ENCODE peak calls at places on chromosomes 7 and 10, in nine cellular contexts. H is aorta; B is fibroblast of mammary gland; W is RWPE2; Y is CD4-positive, alpha-beta memory T cell; T is colonic mucosa; E is fibroblast of the aortic adventitia; F is CD4-positive, CD25-positive, alpha-beta regulatory T cell; A is GM23248. D is an unnamed sample.
A peak's percentile ranks its signal among the peaks of the same experiment; 100 is the strongest.

GRCh38 chr7:36639826-36640225 is 84.5 kb downstream of the AOAH start:
- DNase-seq in H (no peak), B (no peak), W (no peak), Y (peak; percentile 62), T (no peak), E (no peak), F (peak; percentile 82), A (no peak), D (peak; percentile 6)

GRCh38 chr7:1705339-1705738 is 35.3 kb downstream of the ELFN1 start:
- DNase-seq in H (peak; percentile 37), B (no peak), W (peak; percentile 54), Y (no peak), T (no peak), E (no peak), F (no peak), A (no peak), D (no peak)

GRCh38 chr10:42950606-42951485 is 126.0 kb upstream of the RET start:
- DNase-seq in H (no peak), B (no peak), W (no peak), Y (no peak), T (peak; percentile 10), E (no peak), F (no peak), A (no peak), D (no peak)

GRCh38 chr10:28783089-28783488 is 105.8 kb downstream of the BAMBI start:
- DNase-seq in H (no peak), B (no peak), W (no peak), Y (no peak), T (no peak), E (no peak), F (no peak), A (no peak), D (no peak)

GRCh38 chr7:22725585-22725984 is 1.4 kb upstream of the IL6 start:
- DNase-seq in H (no peak), B (peak; percentile 82), W (no peak), Y (no peak), T (no peak), E (peak; percentile 53), F (peak; percentile 28), A (peak; percentile 59), D (no peak)

GRCh38 chr7:158828343-158829020 is 827 bp downstream of the ESYT2 start:
- DNase-seq in H (peak; percentile 67), B (no peak), W (no peak), Y (no peak), T (peak; percentile 55), E (no peak), F (no peak), A (peak; percentile 58), D (no peak)

GRCh38 chr10:131786756-131787605 is 113.8 kb upstream of the PPP2R2D start:
- DNase-seq in H (no peak), B (peak; percentile 41), W (no peak), Y (peak; percentile 4), T (peak; percentile 31), E (peak; percentile 22), F (peak; percentile 25), A (peak; percentile 63), D (no peak)

GRCh38 chr10:126235091-126235978 is 152.9 kb downstream of the ADAM12 start:
- DNase-seq in H (no peak), B (no peak), W (no peak), Y (no peak), T (no peak), E (no peak), F (no peak), A (peak; percentile 17), D (no peak)

GRCh38 chr10:115936926-115937755 is 335.9 kb downstream of the GFRA1 start:
- DNase-seq in H (no peak), B (peak; percentile 63), W (no peak), Y (no peak), T (no peak), E (peak; percentile 42), F (no peak), A (peak; percentile 89), D (no peak)

GRCh38 chr10:115941247-115941840 is 331.7 kb downstream of the GFRA1 start:
- DNase-seq in H (no peak), B (no peak), W (no peak), Y (no peak), T (no peak), E (no peak), F (no peak), A (peak; percentile 34), D (no peak)

GRCh38 chr10:115942106-115942505 is 330.9 kb downstream of the GFRA1 start:
- DNase-seq in H (no peak), B (no peak), W (no peak), Y (no peak), T (no peak), E (no peak), F (no peak), A (no peak), D (no peak)

GRCh38 chr10:115937756-115938032 is 335.3 kb downstream of the GFRA1 start:
- DNase-seq in H (no peak), B (no peak), W (no peak), Y (no peak), T (no peak), E (no peak), F (no peak), A (peak; percentile 35), D (no peak)

DNA sequence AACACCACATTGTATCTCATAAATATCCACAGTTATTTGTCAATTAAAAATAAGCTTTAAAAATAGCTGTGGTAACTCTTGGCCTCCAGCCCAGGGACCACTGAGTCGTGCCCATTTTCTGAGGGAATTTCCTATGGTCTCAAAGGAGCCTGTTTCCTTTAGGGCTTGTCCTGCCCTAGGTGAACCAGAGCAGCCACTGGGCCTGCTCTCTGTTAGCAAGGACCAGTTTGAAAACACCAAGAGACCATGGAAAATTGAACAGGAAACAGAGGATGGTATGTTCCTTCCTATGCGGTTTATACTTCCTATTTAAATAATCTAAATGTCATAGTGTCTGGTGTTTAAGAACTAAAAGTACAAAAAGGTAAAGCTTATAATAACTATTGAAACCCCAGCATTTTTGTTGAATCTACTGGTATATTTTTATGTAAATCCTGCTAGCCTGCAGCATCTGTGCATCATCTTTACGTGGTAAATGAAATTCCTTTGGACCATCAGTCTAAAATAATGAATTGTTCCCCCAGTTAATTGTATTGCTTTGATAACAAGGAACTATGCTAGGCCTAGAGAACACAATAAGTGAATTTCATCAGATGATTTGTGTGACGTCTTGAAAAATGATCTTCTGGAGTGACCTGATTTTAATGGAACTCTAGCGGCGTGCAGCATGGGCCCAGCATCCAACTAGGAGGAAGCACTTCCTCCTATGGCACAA is 333.7 kb downstream of the GFRA1 start:
- DNase-seq in H (no peak), B (no peak), W (no peak), Y (no peak), T (no peak), E (no peak), F (no peak), A (no peak), D (no peak)
- H3K4me3 ChIP-seq in H (no peak overlapping the region), B (no peak overlapping the region), W (no peak overlapping the region), Y (no peak overlapping the region), T (no peak overlapping the region), E (no peak overlapping the region), F (no peak overlapping the region), A (no peak overlapping the region), D (no peak overlapping the region)

GRCh38 chr10:113386005-113386404 is 166.8 kb upstream of the HABP2 start:
- DNase-seq in H (peak; percentile 61), B (peak; percentile 73), W (no peak), Y (no peak), T (no peak), E (peak; percentile 34), F (no peak), A (peak; percentile 86), D (no peak)

GRCh38 chr10:113385021-113385975 is 167.6 kb upstream of the HABP2 start:
- DNase-seq in H (peak; percentile 91), B (peak; percentile 87), W (no peak), Y (peak; percentile 56), T (peak; percentile 78), E (peak; percentile 94), F (peak; percentile 63), A (peak; percentile 94), D (peak; percentile 6)

GRCh38 chr10:113382691-113383090 is 170.2 kb upstream of the HABP2 start:
- DNase-seq in H (no peak), B (no peak), W (no peak), Y (no peak), T (no peak), E (no peak), F (no peak), A (peak; percentile 7), D (no peak)

GRCh38 chr10:113384181-113384580 is 168.7 kb upstream of the HABP2 start:
- DNase-seq in H (no peak), B (peak; percentile 3), W (no peak), Y (no peak), T (no peak), E (peak; percentile 6), F (no peak), A (peak; percentile 37), D (no peak)

GRCh38 chr10:113381906-113382562 is 170.8 kb upstream of the HABP2 start:
- DNase-seq in H (no peak), B (peak; percentile 56), W (no peak), Y (peak; percentile 44), T (no peak), E (peak; percentile 48), F (peak; percentile 69), A (peak; percentile 84), D (peak; percentile 4)
- H3K4me3 ChIP-seq in H (no peak overlapping the region), B (peak overlapping the region; percentile 15), W (no peak overlapping the region), Y (peak overlapping the region; percentile 21), T (no peak overlapping the region), E (no peak overlapping the region), F (peak overlapping the region; percentile 74), A (peak overlapping the region; percentile 77), D (peak overlapping the region; percentile 36)

GRCh38 chr7:148277042-148277660 is 313.4 kb upstream of the C7orf33 start:
- DNase-seq in H (no peak), B (no peak), W (no peak), Y (no peak), T (no peak), E (no peak), F (no peak), A (no peak), D (no peak)

GRCh38 chr7:148276291-148277041 is 314.1 kb upstream of the C7orf33 start:
- DNase-seq in H (no peak), B (no peak), W (no peak), Y (no peak), T (no peak), E (no peak), F (no peak), A (no peak), D (no peak)

GRCh38 chr7:148274118-148274517 is 316.4 kb upstream of the C7orf33 start:
- DNase-seq in H (no peak), B (no peak), W (no peak), Y (no peak), T (no peak), E (no peak), F (no peak), A (no peak), D (no peak)

GRCh38 chr7:148270576-148270975 is 320.0 kb upstream of the C7orf33 start:
- DNase-seq in H (no peak), B (no peak), W (no peak), Y (no peak), T (no peak), E (no peak), F (no peak), A (no peak), D (no peak)

GRCh38 chr7:148275359-148275890 is 315.1 kb upstream of the C7orf33 start:
- DNase-seq in H (no peak), B (no peak), W (no peak), Y (no peak), T (no peak), E (no peak), F (no peak), A (no peak), D (no peak)
- H3K4me3 ChIP-seq in H (no peak overlapping the region), B (no peak overlapping the region), W (no peak overlapping the region), Y (no peak overlapping the region), T (no peak overlapping the region), E (no peak overlapping the region), F (no peak overlapping the region), A (no peak overlapping the region), D (no peak overlapping the region)

GRCh38 chr10:23095404-23095965 is at the start of gene MSRB2:
- DNase-seq in H (peak; percentile 96), B (peak; percentile 94), W (peak; percentile 92), Y (peak; percentile 62), T (peak; percentile 96), E (peak; percentile 93), F (peak; percentile 86), A (peak; percentile 96), D (peak; percentile 67)

GRCh38 chr10:23099079-23099478 is 3.7 kb downstream of the MSRB2 start:
- DNase-seq in H (no peak), B (no peak), W (no peak), Y (no peak), T (no peak), E (no peak), F (no peak), A (no peak), D (no peak)

GRCh38 chr10:23096814-23097549 is 1.6 kb downstream of the MSRB2 start:
- DNase-seq in H (peak; percentile 56), B (peak; percentile 95), W (no peak), Y (peak; percentile 25), T (no peak), E (peak; percentile 98), F (peak; percentile 21), A (peak; percentile 79), D (no peak)

GRCh38 chr10:23095966-23096813 is 811 bp downstream of the MSRB2 start:
- DNase-seq in H (peak; percentile 73), B (peak; percentile 76), W (no peak), Y (peak; percentile 37), T (peak; percentile 38), E (peak; percentile 78), F (peak; percentile 56), A (peak; percentile 85), D (peak; percentile 1)

DNA sequence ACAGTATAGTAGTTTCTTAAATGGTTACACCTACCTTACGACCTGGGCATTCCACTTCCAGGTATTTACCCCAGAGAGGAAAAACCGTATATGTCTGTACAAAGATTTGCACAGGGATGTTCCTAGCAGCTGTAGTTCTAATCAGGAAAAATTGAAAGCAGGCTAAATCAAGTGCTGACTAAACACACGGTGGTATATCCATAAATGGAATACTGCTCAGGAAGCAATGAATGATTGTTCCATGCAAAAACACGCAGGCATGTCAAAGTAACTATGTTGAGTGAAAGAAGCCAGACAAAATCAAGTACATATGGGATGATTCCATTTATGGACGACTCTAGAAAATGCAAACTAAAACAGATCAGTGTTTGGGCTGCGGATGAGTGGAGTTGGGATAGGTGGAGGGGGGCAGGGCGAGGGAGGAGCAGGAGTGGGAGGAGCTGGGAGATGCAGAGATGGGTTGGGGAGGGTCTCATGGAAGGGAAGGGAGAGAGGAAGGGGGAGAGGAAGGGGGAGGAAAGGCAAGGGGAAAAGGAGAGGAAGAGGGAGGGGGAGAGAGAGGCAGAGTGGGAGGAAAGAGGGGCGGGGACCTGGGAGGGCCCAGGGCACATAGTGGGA is 484 bp upstream of the MSRB2 start:
- DNase-seq in H (no peak), B (peak; percentile 37), W (no peak), Y (no peak), T (no peak), E (no peak), F (no peak), A (no peak), D (no peak)
- H3K4me3 ChIP-seq in H (peak overlapping the region; percentile 30), B (peak overlapping the region; percentile 50), W (no peak overlapping the region), Y (peak overlapping the region; percentile 56), T (peak overlapping the region; percentile 14), E (peak overlapping the region; percentile 52), F (no peak overlapping the region), A (peak overlapping the region; percentile 82), D (peak overlapping the region; percentile 66)